ENCODE peak calls at places on chromosomes 7 and 10, in six cellular contexts. C is stomach, O is IMR-90, A is right lobe of liver, U is thyroid gland, R is sigmoid colon. V is an unnamed sample.

GRCh38 chr7:78768859-78769258 is 684.6 kb downstream of the MAGI2 start:
- DNase-seq in C (no peak), O (no peak), A (no peak), U (no peak), R (no peak), V (no peak)

GRCh38 chr10:133528845-133529575 is 1.8 kb downstream of the CYP2E1 start:
- DNase-seq in C (peak), O (peak), A (no peak), U (no peak), R (no peak), V (no peak)

GRCh38 chr7:99254390-99254789 is 18.2 kb upstream of the MYH16 start:
- DNase-seq in C (no peak), O (no peak), A (no peak), U (no peak), R (no peak), V (no peak)

GRCh38 chr10:61987951-61988379 is 86.5 kb downstream of the ARID5B start:
- DNase-seq in C (no peak), O (peak), A (no peak), U (no peak), R (no peak), V (no peak)

GRCh38 chr10:101028446-101029244 is 2.3 kb downstream of the PDZD7 start:
- DNase-seq in C (no peak), O (no peak), A (no peak), U (no peak), R (peak), V (no peak)

GRCh38 chr10:21860718-21861117 is 142.8 kb downstream of the DNAJC1 start:
- DNase-seq in C (no peak), O (peak), A (no peak), U (no peak), R (no peak), V (no peak)

GRCh38 chr10:95262763-95263518 is 27.9 kb downstream of the PDLIM1 start:
- DNase-seq in C (no peak), O (no peak), A (no peak), U (no peak), R (no peak), V (no peak)

GRCh38 chr10:128494665-128495064 is 368.4 kb upstream of the MKI67 start:
- DNase-seq in C (no peak), O (no peak), A (no peak), U (no peak), R (no peak), V (no peak)

GRCh38 chr7:17640730-17641377 is 299.4 kb downstream of the SNX13 start:
- DNase-seq in C (no peak), O (peak), A (no peak), U (peak), R (no peak), V (no peak)

GRCh38 chr10:43308986-43309385 is 42.1 kb upstream of the RASGEF1A start:
- DNase-seq in C (no peak), O (no peak), A (peak), U (no peak), R (peak), V (peak)

GRCh38 chr10:88288621-88289059 is 294.5 kb downstream of the RNLS start:
- DNase-seq in C (no peak), O (no peak), A (no peak), U (no peak), R (no peak), V (no peak)

GRCh38 chr7:94701555-94701973 is 45.6 kb upstream of the SGCE start:
- DNase-seq in C (no peak), O (peak), A (no peak), U (no peak), R (no peak), V (no peak)

GRCh38 chr7:94449151-94449725 is 54.5 kb downstream of the COL1A2 start:
- DNase-seq in C (no peak), O (peak), A (no peak), U (no peak), R (no peak), V (no peak)

GRCh38 chr7:37433166-37433565 is 15.5 kb downstream of the ELMO1 start:
- DNase-seq in C (no peak), O (no peak), A (no peak), U (peak), R (no peak), V (no peak)

DNA sequence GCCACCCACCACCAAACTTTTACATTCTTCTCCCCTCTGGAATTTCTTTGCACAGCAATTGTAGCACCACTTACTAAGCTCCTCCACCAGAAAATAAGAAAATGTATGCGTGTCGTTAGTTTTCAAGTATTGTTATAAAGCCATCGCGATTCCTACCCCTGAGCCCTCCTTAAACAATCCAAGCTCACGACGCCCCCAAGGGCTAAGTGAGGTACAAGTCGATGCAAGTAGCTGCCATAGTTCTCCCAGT is 1.3 kb downstream of the FRAT2 start:
- DNase-seq in C (no peak), O (peak), A (no peak), U (peak), R (no peak), V (no peak)
- TF ChIP-seq CTCF in C (no peak), O (no peak), A (no peak), U (no peak), R (no peak), V (no peak)

DNA sequence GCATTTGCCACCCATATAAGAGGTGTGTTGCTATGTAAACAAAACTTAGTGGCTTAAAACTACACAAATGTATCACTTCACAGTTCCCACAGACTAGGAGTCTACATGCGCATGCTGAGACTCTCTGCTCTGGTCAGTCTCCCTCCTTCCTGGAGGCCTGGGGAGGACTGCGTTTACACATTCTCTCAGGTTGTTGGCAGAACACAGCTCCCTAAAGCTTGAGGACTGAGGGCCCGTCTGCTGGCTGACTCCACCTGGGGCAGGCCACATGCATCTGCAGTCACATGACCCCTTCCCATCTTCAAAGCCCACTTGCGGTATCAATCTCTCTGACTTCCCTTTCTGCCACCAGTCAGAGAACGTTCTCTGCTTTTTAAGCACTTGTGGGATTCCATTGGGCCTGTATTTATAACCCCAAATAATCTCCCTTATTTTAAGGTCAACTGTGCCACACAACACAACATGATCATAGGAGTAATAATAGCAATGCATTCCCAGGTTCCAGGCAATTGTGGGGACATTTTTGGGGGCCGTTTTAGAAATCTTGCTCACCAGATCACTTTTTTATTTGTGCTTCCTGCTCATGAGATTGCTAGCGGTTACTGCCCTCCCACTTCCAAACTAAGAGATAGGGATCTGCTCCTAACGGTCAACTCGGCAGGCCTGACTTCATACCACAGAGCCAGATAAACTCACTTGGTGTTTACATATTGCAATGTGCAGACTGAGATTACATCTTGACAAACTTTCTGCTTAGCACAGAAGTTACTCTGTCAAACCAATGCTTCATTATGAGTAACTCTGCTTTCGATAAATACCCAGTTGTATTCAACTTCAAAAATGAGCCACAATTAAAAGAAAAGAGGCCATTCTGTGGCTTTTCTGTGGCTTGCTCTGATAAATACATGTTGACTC is 96.3 kb downstream of the ALOX5 start:
- DNase-seq in C (no peak), O (peak), A (peak), U (peak), R (no peak), V (no peak)
- TF ChIP-seq POLR2A in C (no peak), O (no peak), A (no peak), U (no peak), R (no peak), V (no peak)

DNA sequence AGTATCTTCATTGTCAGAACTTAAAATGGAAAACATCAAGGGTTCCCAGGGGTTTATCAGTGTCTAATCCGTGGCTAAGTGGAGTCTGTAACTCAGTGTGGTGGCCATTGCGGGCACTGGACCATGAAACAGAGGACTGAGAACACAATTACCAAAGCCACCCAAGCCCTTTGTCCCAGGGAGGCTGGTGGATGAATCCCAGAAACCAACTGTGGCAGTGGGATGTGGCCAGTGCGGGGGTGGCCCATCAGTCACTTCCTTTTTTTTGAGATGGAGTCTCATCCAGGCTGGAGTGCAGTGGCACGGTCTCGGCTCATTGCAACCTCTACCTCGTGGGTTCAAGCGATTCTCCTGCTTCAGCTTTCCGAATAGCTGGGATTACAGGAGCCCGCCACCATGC is 61.8 kb downstream of the TACC2 start:
- DNase-seq in C (no peak), O (no peak), A (no peak), U (no peak), R (no peak), V (no peak)
- H3K27ac ChIP-seq in C (peak), O (no peak), A (no peak), U (peak), R (peak), V (peak)

GRCh38 chr7:47392241-47392759 is 189.6 kb downstream of the TNS3 start:
- DNase-seq in C (peak), O (peak), A (no peak), U (no peak), R (peak), V (peak)
- TF ChIP-seq CTCF in C (no peak), O (peak), A (no peak), U (no peak), R (peak), V (peak)

DNA sequence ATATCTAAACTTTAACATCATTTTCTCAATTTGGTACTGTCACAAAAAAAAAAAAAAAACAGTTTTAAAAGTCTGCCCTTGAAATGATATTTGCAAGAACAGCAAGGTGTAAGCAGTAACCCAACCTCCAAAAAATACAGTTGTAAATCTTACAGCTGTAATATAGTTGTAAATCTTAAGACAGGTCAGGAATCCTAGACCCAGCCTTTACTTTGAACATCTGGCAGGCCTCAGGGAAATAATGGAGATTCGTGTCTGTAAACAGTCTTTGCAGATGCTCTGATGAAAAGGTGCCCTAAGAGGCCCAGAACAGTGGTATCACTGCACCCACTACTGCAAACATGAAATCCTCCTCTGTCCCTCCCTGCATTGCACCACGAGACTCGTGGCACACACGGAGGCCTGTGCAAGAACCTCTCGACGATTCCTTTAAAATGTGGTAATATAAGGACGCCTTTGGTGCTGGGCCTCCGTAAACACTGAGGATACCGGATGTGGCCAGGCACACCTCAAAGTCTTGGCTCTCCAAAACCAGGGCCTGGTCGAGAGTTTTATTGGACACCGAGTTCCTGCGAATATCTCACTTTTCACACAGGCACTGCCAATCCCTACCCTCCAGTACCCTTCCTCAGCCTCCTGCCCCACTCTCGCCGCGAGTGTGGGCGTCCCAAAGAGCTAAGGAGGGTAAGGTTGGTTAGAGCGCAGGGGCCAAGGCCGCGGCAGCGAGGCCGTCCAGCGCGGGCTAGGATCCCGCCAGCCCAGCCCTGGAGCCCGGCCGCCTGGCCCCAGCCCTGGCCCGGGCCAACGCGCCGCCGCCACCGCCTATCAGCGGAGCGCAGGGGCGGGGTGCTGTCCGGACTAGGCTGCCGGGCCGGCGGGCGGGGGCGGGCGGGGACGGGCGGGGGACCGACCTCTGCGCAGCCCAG is 475 bp upstream of the REEP3 start:
- DNase-seq in C (peak), O (peak), A (peak), U (no peak), R (peak), V (peak)
- TF ChIP-seq POLR2A in C (no peak), O (peak), A (no peak), U (no peak), R (no peak), V (no peak)

GRCh38 chr10:13852872-13853271 is 266.1 kb downstream of the PRPF18 start:
- DNase-seq in C (no peak), O (no peak), A (no peak), U (no peak), R (no peak), V (peak)
- H3K27ac ChIP-seq in C (no peak), O (no peak), A (no peak), U (no peak), R (peak), V (no peak)

DNA sequence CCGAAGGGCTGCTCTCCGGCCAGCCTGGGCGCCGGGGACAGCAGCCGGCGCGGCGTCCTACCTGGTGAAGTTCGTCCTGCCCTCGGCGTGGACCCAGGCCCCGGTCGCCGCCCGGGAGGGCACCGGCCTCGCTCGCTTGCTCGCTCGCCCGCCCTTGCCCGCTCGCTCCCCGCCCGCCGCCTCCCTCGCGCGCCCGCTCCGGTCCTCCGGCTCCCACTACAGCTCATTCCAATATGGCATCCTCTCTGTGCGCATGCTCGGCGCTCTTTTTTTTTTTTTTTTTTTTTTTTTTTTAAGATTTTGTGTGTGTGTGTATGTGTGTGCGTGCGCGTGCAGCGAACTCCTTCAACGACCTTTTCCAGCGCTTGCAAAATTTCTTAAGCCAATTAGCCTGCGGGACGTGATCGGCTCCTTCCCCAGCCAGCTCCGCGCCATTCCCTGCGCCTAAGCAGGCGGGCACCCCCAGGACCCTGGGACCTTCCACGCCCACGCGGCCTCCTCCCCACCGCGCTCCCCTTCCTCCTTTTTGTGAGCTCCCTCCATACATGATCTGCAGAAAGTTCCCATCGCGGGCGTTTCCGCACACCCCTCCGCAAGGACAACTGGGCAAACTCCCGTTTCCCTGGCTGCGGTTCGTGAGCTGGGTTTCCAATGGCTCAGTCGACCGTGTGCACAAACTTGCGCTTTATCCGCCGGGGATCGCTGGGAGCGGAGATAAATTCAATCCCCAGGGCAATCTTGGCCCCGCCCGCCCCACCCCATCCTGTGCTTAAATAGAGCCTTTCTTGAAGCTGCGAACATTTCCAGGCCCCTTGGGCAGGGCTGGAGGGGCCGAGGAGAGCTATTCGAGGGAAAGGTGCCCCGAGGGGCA is at the start of gene SFMBT2:
- DNase-seq in C (peak), O (peak), A (peak), U (peak), R (peak), V (peak)
- TF ChIP-seq CTCF in C (no peak), O (peak), A (no peak), U (no peak), R (no peak), V (no peak)

GRCh38 chr10:24724381-24725228 is 918 bp upstream of the ARHGAP21 start:
- DNase-seq in C (peak), O (peak), A (peak), U (peak), R (peak), V (peak)

GRCh38 chr10:24722131-24722675 is 1.5 kb downstream of the ARHGAP21 start:
- DNase-seq in C (no peak), O (peak), A (no peak), U (no peak), R (no peak), V (peak)

GRCh38 chr10:24722676-24723385 is 856 bp downstream of the ARHGAP21 start:
- DNase-seq in C (peak), O (peak), A (peak), U (peak), R (peak), V (peak)

GRCh38 chr10:24723386-24723787 is 300 bp downstream of the ARHGAP21 start:
- DNase-seq in C (peak), O (peak), A (no peak), U (peak), R (peak), V (peak)

GRCh38 chr10:24723788-24724380 is at the start of gene ARHGAP21:
- DNase-seq in C (peak), O (peak), A (peak), U (peak), R (peak), V (peak)
- TF ChIP-seq POLR2A in C (no peak), O (peak), A (peak), U (no peak), R (no peak), V (peak)